ENCODE peak calls at places on chromosomes 2 and 18, in eight cellular contexts. One of them, this sample, is unnamed. For H3K36me3, the result is how much of the 10 kb centered on the place peaks cover.

GRCh38 chr18:48713302-48713701 is 174.5 kb downstream of the CTIF start:
- DNase-seq in GM23248: no peak
- DNase-seq in BE2C: no peak
- DNase-seq in PC-9: no peak
- DNase-seq in WERI-Rb-1: no peak
- DNase-seq in stomach: no peak
- DNase-seq in sigmoid colon: peak
- DNase-seq in GM23338: no peak
- DNase-seq in this sample: peak

GRCh38 chr2:234558642-234559041 is 61.8 kb upstream of the ARL4C start:
- DNase-seq in GM23248: no peak
- DNase-seq in GM23338: no peak
- DNase-seq in BE2C: no peak
- DNase-seq in WERI-Rb-1: no peak
- DNase-seq in stomach: no peak
- DNase-seq in PC-9: no peak
- DNase-seq in sigmoid colon: no peak
- DNase-seq in this sample: no peak

GRCh38 chr2:120434909-120435308 is 89.0 kb downstream of the INHBB start:
- DNase-seq in PC-9: no peak
- DNase-seq in GM23248: no peak
- DNase-seq in stomach: no peak
- DNase-seq in sigmoid colon: no peak
- DNase-seq in WERI-Rb-1: no peak
- DNase-seq in BE2C: no peak
- DNase-seq in GM23338: peak
- DNase-seq in this sample: no peak

GRCh38 chr2:164044637-164045036 is 308.8 kb upstream of the FIGN start:
- DNase-seq in GM23248: peak
- DNase-seq in BE2C: no peak
- DNase-seq in GM23338: no peak
- DNase-seq in stomach: no peak
- DNase-seq in sigmoid colon: no peak
- DNase-seq in WERI-Rb-1: no peak
- DNase-seq in PC-9: no peak
- DNase-seq in this sample: peak

GRCh38 chr2:159131882-159132281 is 154.6 kb downstream of the WDSUB1 start:
- DNase-seq in BE2C: no peak
- DNase-seq in PC-9: no peak
- DNase-seq in sigmoid colon: no peak
- DNase-seq in stomach: no peak
- DNase-seq in GM23338: no peak
- DNase-seq in WERI-Rb-1: no peak
- DNase-seq in GM23248: peak
- DNase-seq in this sample: no peak

GRCh38 chr18:62829936-62830335 is 114.6 kb downstream of the PHLPP1 start:
- DNase-seq in GM23338: no peak
- DNase-seq in GM23248: no peak
- DNase-seq in stomach: no peak
- DNase-seq in sigmoid colon: no peak
- DNase-seq in PC-9: no peak
- DNase-seq in WERI-Rb-1: no peak
- DNase-seq in BE2C: no peak
- DNase-seq in this sample: no peak

GRCh38 chr2:127620867-127621266 is 25.1 kb upstream of the GPR17 start:
- DNase-seq in GM23338: no peak
- DNase-seq in BE2C: no peak
- DNase-seq in WERI-Rb-1: no peak
- DNase-seq in GM23248: no peak
- DNase-seq in stomach: no peak
- DNase-seq in PC-9: no peak
- DNase-seq in sigmoid colon: peak
- DNase-seq in this sample: no peak

GRCh38 chr18:12837747-12838146 is 46.3 kb downstream of the PTPN2 start:
- DNase-seq in BE2C: no peak
- DNase-seq in stomach: no peak
- DNase-seq in PC-9: peak
- DNase-seq in sigmoid colon: no peak
- DNase-seq in WERI-Rb-1: no peak
- DNase-seq in GM23248: peak
- DNase-seq in GM23338: no peak
- DNase-seq in this sample: no peak

GRCh38 chr2:23399674-23400261 is 14.8 kb downstream of the KLHL29 start:
- DNase-seq in BE2C: no peak
- DNase-seq in PC-9: no peak
- DNase-seq in WERI-Rb-1: no peak
- DNase-seq in GM23338: no peak
- DNase-seq in stomach: no peak
- DNase-seq in sigmoid colon: no peak
- DNase-seq in GM23248: no peak
- DNase-seq in this sample: no peak

GRCh38 chr2:81196933-81197628 is 892.5 kb upstream of the LRRTM1 start:
- DNase-seq in sigmoid colon: no peak
- DNase-seq in PC-9: no peak
- DNase-seq in BE2C: no peak
- DNase-seq in WERI-Rb-1: no peak
- DNase-seq in stomach: no peak
- DNase-seq in GM23248: no peak
- DNase-seq in GM23338: no peak
- DNase-seq in this sample: no peak

GRCh38 chr2:206869824-206870495 is 69.4 kb upstream of the CPO start:
- DNase-seq in BE2C: no peak
- DNase-seq in WERI-Rb-1: no peak
- DNase-seq in sigmoid colon: no peak
- DNase-seq in PC-9: peak
- DNase-seq in GM23338: no peak
- DNase-seq in stomach: no peak
- DNase-seq in GM23248: no peak
- DNase-seq in this sample: no peak

GRCh38 chr2:176157499-176158305 is 595 bp downstream of the HOXD3 start:
- DNase-seq in PC-9: no peak
- DNase-seq in GM23338: peak
- DNase-seq in sigmoid colon: no peak
- DNase-seq in BE2C: peak
- DNase-seq in WERI-Rb-1: no peak
- DNase-seq in stomach: no peak
- DNase-seq in GM23248: peak
- DNase-seq in this sample: no peak

GRCh38 chr18:31795747-31796146 is 35.1 kb upstream of the SLC25A52 start:
- DNase-seq in GM23248: no peak
- DNase-seq in PC-9: no peak
- DNase-seq in WERI-Rb-1: no peak
- DNase-seq in GM23338: no peak
- DNase-seq in stomach: no peak
- DNase-seq in sigmoid colon: no peak
- DNase-seq in BE2C: no peak
- DNase-seq in this sample: no peak

GRCh38 chr2:9358846-9359245 is 64.5 kb downstream of the ITGB1BP1 start:
- DNase-seq in PC-9: no peak
- DNase-seq in GM23338: no peak
- DNase-seq in stomach: no peak
- DNase-seq in WERI-Rb-1: no peak
- DNase-seq in BE2C: no peak
- DNase-seq in sigmoid colon: no peak
- DNase-seq in GM23248: no peak
- DNase-seq in this sample: no peak

GRCh38 chr2:10935953-10936942 is 24.5 kb downstream of the KCNF1 start:
- DNase-seq in GM23338: peak
- DNase-seq in WERI-Rb-1: no peak
- DNase-seq in BE2C: no peak
- DNase-seq in stomach: no peak
- DNase-seq in PC-9: peak
- DNase-seq in GM23248: peak
- DNase-seq in sigmoid colon: no peak
- DNase-seq in this sample: no peak

GRCh38 chr2:98572676-98573075 is 35.6 kb downstream of the COA5 start:
- DNase-seq in GM23248: no peak
- DNase-seq in BE2C: no peak
- DNase-seq in WERI-Rb-1: no peak
- DNase-seq in PC-9: no peak
- DNase-seq in GM23338: no peak
- DNase-seq in stomach: no peak
- DNase-seq in sigmoid colon: no peak
- DNase-seq in this sample: no peak

GRCh38 chr18:69935319-69936190 is 12.1 kb downstream of the CD226 start:
- DNase-seq in GM23338: no peak
- DNase-seq in GM23248: peak
- DNase-seq in PC-9: no peak
- DNase-seq in sigmoid colon: no peak
- DNase-seq in stomach: peak
- DNase-seq in BE2C: no peak
- DNase-seq in WERI-Rb-1: no peak
- DNase-seq in this sample: no peak

GRCh38 chr2:171592026-171592555 is 69.8 kb downstream of the CYBRD1 start:
- DNase-seq in sigmoid colon: no peak
- DNase-seq in WERI-Rb-1: no peak
- DNase-seq in stomach: no peak
- DNase-seq in PC-9: no peak
- DNase-seq in GM23248: peak
- DNase-seq in GM23338: no peak
- DNase-seq in BE2C: no peak
- DNase-seq in this sample: no peak

GRCh38 chr2:33552758-33553461 is 46.2 kb downstream of the FAM98A start:
- DNase-seq in GM23338: no peak
- DNase-seq in sigmoid colon: no peak
- DNase-seq in WERI-Rb-1: no peak
- DNase-seq in BE2C: no peak
- DNase-seq in PC-9: no peak
- DNase-seq in GM23248: peak
- DNase-seq in stomach: no peak
- DNase-seq in this sample: no peak

GRCh38 chr2:17309186-17309585 is 209.1 kb downstream of the RAD51AP2 start:
- DNase-seq in BE2C: no peak
- DNase-seq in stomach: no peak
- DNase-seq in PC-9: no peak
- DNase-seq in sigmoid colon: no peak
- DNase-seq in GM23248: no peak
- DNase-seq in GM23338: no peak
- DNase-seq in WERI-Rb-1: no peak
- DNase-seq in this sample: no peak

GRCh38 chr2:189517847-189518535 is 62.6 kb downstream of the SLC40A1 start:
- DNase-seq in sigmoid colon: no peak
- DNase-seq in stomach: no peak
- DNase-seq in GM23338: no peak
- DNase-seq in WERI-Rb-1: no peak
- DNase-seq in PC-9: no peak
- DNase-seq in BE2C: no peak
- DNase-seq in GM23248: no peak
- DNase-seq in this sample: no peak

GRCh38 chr2:187497858-187498463 is 49.9 kb upstream of the CALCRL start:
- DNase-seq in sigmoid colon: no peak
- DNase-seq in GM23248: peak
- DNase-seq in PC-9: no peak
- DNase-seq in GM23338: peak
- DNase-seq in WERI-Rb-1: no peak
- DNase-seq in stomach: no peak
- DNase-seq in BE2C: no peak
- DNase-seq in this sample: no peak
- H3K36me3 ChIP-seq in sigmoid colon: under half
- H3K36me3 ChIP-seq in GM23248: under half
- H3K36me3 ChIP-seq in PC-9: under half
- H3K36me3 ChIP-seq in GM23338: under half
- H3K36me3 ChIP-seq in WERI-Rb-1: under half
- H3K36me3 ChIP-seq in stomach: under half
- H3K36me3 ChIP-seq in BE2C: under half
- H3K36me3 ChIP-seq in this sample: under half

GRCh38 chr2:95099910-95100309 is 21.7 kb downstream of the MRPS5 start:
- DNase-seq in GM23248: no peak
- DNase-seq in sigmoid colon: no peak
- DNase-seq in PC-9: no peak
- DNase-seq in BE2C: no peak
- DNase-seq in GM23338: no peak
- DNase-seq in WERI-Rb-1: no peak
- DNase-seq in stomach: no peak
- DNase-seq in this sample: no peak
- H3K36me3 ChIP-seq in GM23248: half or more
- H3K36me3 ChIP-seq in sigmoid colon: half or more
- H3K36me3 ChIP-seq in PC-9: under half
- H3K36me3 ChIP-seq in BE2C: under half
- H3K36me3 ChIP-seq in GM23338: under half
- H3K36me3 ChIP-seq in WERI-Rb-1: under half
- H3K36me3 ChIP-seq in stomach: half or more
- H3K36me3 ChIP-seq in this sample: half or more

DNA sequence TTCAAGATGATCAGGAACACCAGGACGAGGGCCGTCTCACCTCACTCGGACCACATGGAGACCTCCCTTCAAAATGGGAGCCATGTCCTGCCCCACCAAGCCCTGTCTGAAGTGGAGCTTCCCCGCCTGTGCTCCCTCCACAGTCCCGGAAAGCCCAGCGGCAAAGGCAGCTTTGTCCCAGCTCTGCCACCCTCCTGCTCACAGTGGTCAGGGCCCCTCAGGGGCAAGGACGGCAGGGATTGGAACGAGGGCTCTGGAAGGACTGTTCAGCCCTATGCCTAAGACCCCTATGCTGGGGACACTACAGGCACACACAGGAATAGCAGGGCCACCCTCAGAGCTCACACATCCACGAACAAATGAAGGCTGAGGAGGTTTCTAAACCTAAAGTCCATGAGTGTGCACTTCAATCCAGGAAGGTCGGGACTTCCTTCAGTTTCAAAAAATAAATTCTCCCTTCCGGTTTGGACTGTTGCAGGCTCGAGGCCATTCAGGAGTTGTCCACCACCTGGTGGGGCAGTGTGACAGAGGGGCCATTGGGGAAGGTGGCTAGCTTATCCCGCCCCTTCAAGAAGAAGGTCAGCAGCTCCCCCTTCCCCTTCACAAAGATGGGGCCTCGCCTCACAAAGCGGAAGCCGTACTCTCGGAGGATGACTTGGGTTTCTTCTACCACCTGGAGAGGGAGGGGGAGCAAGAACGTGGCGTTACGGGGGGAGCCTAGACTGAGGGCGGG is 26.4 kb downstream of the CENPO start:
- DNase-seq in BE2C: no peak
- DNase-seq in stomach: peak
- DNase-seq in PC-9: no peak
- DNase-seq in sigmoid colon: peak
- DNase-seq in GM23248: no peak
- DNase-seq in GM23338: no peak
- DNase-seq in WERI-Rb-1: no peak
- DNase-seq in this sample: peak
- H3K36me3 ChIP-seq in BE2C: half or more
- H3K36me3 ChIP-seq in stomach: half or more
- H3K36me3 ChIP-seq in PC-9: under half
- H3K36me3 ChIP-seq in sigmoid colon: under half
- H3K36me3 ChIP-seq in GM23248: under half
- H3K36me3 ChIP-seq in GM23338: under half
- H3K36me3 ChIP-seq in WERI-Rb-1: half or more
- H3K36me3 ChIP-seq in this sample: under half

DNA sequence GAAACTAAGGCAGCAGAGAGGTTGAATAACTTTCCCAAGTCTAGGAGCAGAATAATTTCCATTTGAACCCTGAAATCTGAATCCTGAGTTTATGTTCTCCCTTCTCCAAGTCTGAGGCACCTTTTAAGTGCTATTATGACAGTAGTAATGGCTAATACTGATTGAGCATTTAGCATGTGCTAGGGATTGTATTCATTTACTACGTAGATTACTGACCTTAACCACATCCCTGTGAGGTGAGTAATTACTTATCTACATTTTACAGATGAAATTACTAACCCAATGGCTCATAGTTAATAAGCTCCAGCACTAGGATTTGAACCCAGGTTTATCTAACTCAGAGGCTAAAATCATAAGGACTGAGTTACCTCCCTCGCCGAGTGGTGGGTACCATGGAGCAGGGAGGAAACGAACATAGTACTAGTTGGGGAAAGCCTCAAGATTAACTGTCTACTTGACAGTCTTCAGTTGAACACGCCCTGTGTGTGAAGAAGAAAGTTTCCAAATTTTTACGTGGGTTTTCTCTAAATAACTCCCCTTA is 93.0 kb downstream of the MAPRE2 start:
- DNase-seq in WERI-Rb-1: no peak
- DNase-seq in GM23248: no peak
- DNase-seq in PC-9: no peak
- DNase-seq in stomach: no peak
- DNase-seq in sigmoid colon: no peak
- DNase-seq in BE2C: no peak
- DNase-seq in GM23338: no peak
- DNase-seq in this sample: no peak
- H3K36me3 ChIP-seq in WERI-Rb-1: under half
- H3K36me3 ChIP-seq in GM23248: under half
- H3K36me3 ChIP-seq in PC-9: under half
- H3K36me3 ChIP-seq in stomach: half or more
- H3K36me3 ChIP-seq in sigmoid colon: under half
- H3K36me3 ChIP-seq in BE2C: under half
- H3K36me3 ChIP-seq in GM23338: under half
- H3K36me3 ChIP-seq in this sample: half or more

This sample was measured in left ventricle myocardium inferior.